ENCODE peak calls at places on chromosomes 5 and 9, in eight cellular contexts. Z is stimulated activated CD4-positive, alpha-beta T cell treated with anti-CD3 and anti-CD28 coated beads, Interleukin-4, amount 100 ng/mL, for 24 hours; F is AG08396; U is globus pallidus; G is transverse colon; O is psoas muscle; L is stimulated activated naive CD4-positive, alpha-beta T cell treated with Interleukin-2 at 50 U/mL for 16 hours; Y is HL-60. H is an unnamed sample.

GRCh38 chr5:132510076-132510475 is 19.5 kb upstream of the IRF1 start:
- DNase-seq in Z (no peak), F (peak), U (no peak), G (no peak), O (no peak), L (no peak), Y (no peak), H (no peak)

GRCh38 chr9:120716483-120716882 is 2.2 kb upstream of the MEGF9 start:
- DNase-seq in Z (no peak), F (no peak), U (no peak), G (no peak), O (no peak), L (no peak), Y (no peak), H (no peak)

GRCh38 chr5:173736923-173737412 is 120.5 kb upstream of the BOD1 start:
- DNase-seq in Z (no peak), F (no peak), U (no peak), G (peak), O (no peak), L (no peak), Y (peak), H (no peak)

GRCh38 chr5:79050513-79050912 is 19.0 kb downstream of the DMGDH start:
- DNase-seq in Z (no peak), F (no peak), U (no peak), G (no peak), O (no peak), L (no peak), Y (no peak), H (no peak)

GRCh38 chr5:179369530-179369884 is 24.2 kb upstream of the ADAMTS2 start:
- DNase-seq in Z (no peak), F (no peak), U (no peak), G (no peak), O (no peak), L (no peak), Y (no peak), H (no peak)

GRCh38 chr9:107251756-107252322 is 31.2 kb upstream of the RAD23B start:
- DNase-seq in Z (no peak), F (peak), U (no peak), G (no peak), O (peak), L (no peak), Y (no peak), H (no peak)

GRCh38 chr5:179275941-179276837 is 69.1 kb downstream of the ADAMTS2 start:
- DNase-seq in Z (no peak), F (peak), U (no peak), G (peak), O (peak), L (no peak), Y (no peak), H (no peak)

GRCh38 chr5:61450170-61450815 is 118.2 kb downstream of the ZSWIM6 start:
- DNase-seq in Z (no peak), F (peak), U (no peak), G (no peak), O (no peak), L (no peak), Y (no peak), H (no peak)

GRCh38 chr9:21265421-21266189 is 25.8 kb upstream of the IFNA14 start:
- DNase-seq in Z (no peak), F (no peak), U (no peak), G (no peak), O (no peak), L (no peak), Y (no peak), H (no peak)

GRCh38 chr9:112091805-112092204 is 83.3 kb downstream of the SUSD1 start:
- DNase-seq in Z (no peak), F (no peak), U (peak), G (no peak), O (no peak), L (no peak), Y (peak), H (no peak)

GRCh38 chr9:2411459-2412215 is 209.9 kb upstream of the VLDLR start:
- DNase-seq in Z (no peak), F (no peak), U (peak), G (no peak), O (no peak), L (no peak), Y (no peak), H (no peak)

GRCh38 chr5:112012112-112012511 is 255.1 kb upstream of the NREP start:
- DNase-seq in Z (no peak), F (no peak), U (peak), G (no peak), O (no peak), L (no peak), Y (no peak), H (no peak)

GRCh38 chr9:20508242-20508641 is 114.1 kb downstream of the MLLT3 start:
- DNase-seq in Z (no peak), F (no peak), U (no peak), G (no peak), O (no peak), L (no peak), Y (no peak), H (no peak)

GRCh38 chr5:133779828-133780475 is 167.6 kb upstream of the FSTL4 start:
- DNase-seq in Z (no peak), F (no peak), U (no peak), G (no peak), O (no peak), L (no peak), Y (no peak), H (no peak)

GRCh38 chr5:158410976-158411375 is 552.0 kb upstream of the CLINT1 start:
- DNase-seq in Z (no peak), F (no peak), U (no peak), G (no peak), O (no peak), L (no peak), Y (no peak), H (no peak)

GRCh38 chr5:66511491-66511890 is 84.7 kb upstream of the MAST4 start:
- DNase-seq in Z (no peak), F (no peak), U (no peak), G (no peak), O (no peak), L (no peak), Y (no peak), H (no peak)

GRCh38 chr9:32251539-32251938 is 132.9 kb upstream of the ACO1 start:
- DNase-seq in Z (peak), F (peak), U (peak), G (peak), O (no peak), L (peak), Y (peak), H (peak)

GRCh38 chr9:136971746-136972145 is 5.6 kb upstream of the PTGDS start:
- DNase-seq in Z (no peak), F (no peak), U (no peak), G (no peak), O (no peak), L (no peak), Y (no peak), H (no peak)

GRCh38 chr9:127523312-127523851 is 72.1 kb downstream of the LRSAM1 start:
- DNase-seq in Z (peak), F (peak), U (no peak), G (no peak), O (no peak), L (no peak), Y (peak), H (peak)

GRCh38 chr5:178234753-178235599 is 2.4 kb upstream of the PHYKPL start:
- DNase-seq in Z (peak), F (peak), U (peak), G (peak), O (peak), L (peak), Y (peak), H (peak)

GRCh38 chr5:110055301-110055700 is 365.6 kb downstream of the MAN2A1 start:
- DNase-seq in Z (no peak), F (no peak), U (peak), G (no peak), O (no peak), L (no peak), Y (no peak), H (no peak)

GRCh38 chr9:130847306-130848217 is 12.5 kb downstream of the ABL1 start:
- DNase-seq in Z (no peak), F (peak), U (peak), G (peak), O (peak), L (no peak), Y (no peak), H (no peak)

GRCh38 chr9:92496401-92496800 is 14.1 kb upstream of the ASPN start:
- DNase-seq in Z (no peak), F (no peak), U (no peak), G (no peak), O (no peak), L (no peak), Y (no peak), H (no peak)

GRCh38 chr5:107781451-107781850 is 110.7 kb upstream of the EFNA5 start:
- DNase-seq in Z (no peak), F (no peak), U (no peak), G (no peak), O (no peak), L (no peak), Y (no peak), H (no peak)

GRCh38 chr9:13033959-13034695 is 245.4 kb downstream of the MPDZ start:
- DNase-seq in Z (no peak), F (peak), U (peak), G (peak), O (peak), L (no peak), Y (peak), H (no peak)

GRCh38 chr5:140965905-140966292 is 377 bp upstream of the PCDHAC2 start:
- DNase-seq in Z (no peak), F (no peak), U (peak), G (no peak), O (no peak), L (no peak), Y (no peak), H (no peak)

GRCh38 chr9:8394341-8394740 is 594.8 kb upstream of the DMAC1 start:
- DNase-seq in Z (no peak), F (no peak), U (no peak), G (no peak), O (no peak), L (no peak), Y (no peak), H (no peak)